ENCODE peak calls at places on chromosomes 7 and 10, in five cellular contexts. One of them, this sample, is unnamed.

GRCh38 chr10:119654540-119654939 is 3.4 kb downstream of the BAG3 start:
- DNase-seq in germinal center: no peak
- DNase-seq in kidney glomerular epithelial cell: no peak
- DNase-seq in activated T-helper 1 cell treated with Interleukin-2 at 50 U/mL for 16 hours: no peak
- DNase-seq in body of pancreas: peak
- DNase-seq in this sample: no peak

GRCh38 chr10:63128443-63128842 is 4.7 kb upstream of the NRBF2 start:
- DNase-seq in germinal center: no peak
- DNase-seq in kidney glomerular epithelial cell: no peak
- DNase-seq in activated T-helper 1 cell treated with Interleukin-2 at 50 U/mL for 16 hours: no peak
- DNase-seq in body of pancreas: no peak
- DNase-seq in this sample: no peak

GRCh38 chr10:30812018-30812851 is 182.7 kb upstream of the LYZL2 start:
- DNase-seq in body of pancreas: peak
- DNase-seq in germinal center: no peak
- DNase-seq in activated T-helper 1 cell treated with Interleukin-2 at 50 U/mL for 16 hours: no peak
- DNase-seq in kidney glomerular epithelial cell: peak
- DNase-seq in this sample: no peak

GRCh38 chr7:27412164-27412563 is 169.6 kb downstream of the EVX1 start:
- DNase-seq in body of pancreas: no peak
- DNase-seq in kidney glomerular epithelial cell: no peak
- DNase-seq in germinal center: no peak
- DNase-seq in activated T-helper 1 cell treated with Interleukin-2 at 50 U/mL for 16 hours: no peak
- DNase-seq in this sample: no peak

GRCh38 chr7:157541796-157542668 is 205.2 kb downstream of the DNAJB6 start:
- DNase-seq in body of pancreas: no peak
- DNase-seq in germinal center: no peak
- DNase-seq in activated T-helper 1 cell treated with Interleukin-2 at 50 U/mL for 16 hours: no peak
- DNase-seq in kidney glomerular epithelial cell: no peak
- DNase-seq in this sample: no peak

GRCh38 chr10:61776615-61777266 is 114.0 kb downstream of the CABCOCO1 start:
- DNase-seq in germinal center: no peak
- DNase-seq in body of pancreas: no peak
- DNase-seq in kidney glomerular epithelial cell: no peak
- DNase-seq in activated T-helper 1 cell treated with Interleukin-2 at 50 U/mL for 16 hours: no peak
- DNase-seq in this sample: no peak

GRCh38 chr10:80518143-80518806 is 19.4 kb upstream of the SH2D4B start:
- DNase-seq in germinal center: no peak
- DNase-seq in activated T-helper 1 cell treated with Interleukin-2 at 50 U/mL for 16 hours: no peak
- DNase-seq in body of pancreas: no peak
- DNase-seq in kidney glomerular epithelial cell: no peak
- DNase-seq in this sample: no peak

GRCh38 chr7:140684066-140684950 is 11.6 kb downstream of the ADCK2 start:
- DNase-seq in body of pancreas: no peak
- DNase-seq in germinal center: no peak
- DNase-seq in kidney glomerular epithelial cell: no peak
- DNase-seq in activated T-helper 1 cell treated with Interleukin-2 at 50 U/mL for 16 hours: no peak
- DNase-seq in this sample: no peak

GRCh38 chr7:76392531-76393115 is 16.9 kb downstream of the SSC4D start:
- DNase-seq in body of pancreas: no peak
- DNase-seq in kidney glomerular epithelial cell: no peak
- DNase-seq in activated T-helper 1 cell treated with Interleukin-2 at 50 U/mL for 16 hours: no peak
- DNase-seq in germinal center: no peak
- DNase-seq in this sample: no peak